ENCODE peak calls at places on chromosomes 1 and 21, in nine cellular contexts. K is esophagus muscularis mucosa, D is ovary, E is lower leg skin, R is IMR-90, W is tibial nerve, J is H54, I is endothelial cell of umbilical vein, N is stomach. Q is an unnamed sample.

GRCh38 chr1:200665851-200666250 is 3.9 kb downstream of the DDX59 start:
- DNase-seq in K (no peak), D (no peak), E (no peak), R (no peak), W (no peak), J (no peak), I (peak), N (no peak), Q (no peak)

GRCh38 chr1:152983743-152984142 is at the start of gene SPRR1A:
- DNase-seq in K (peak), D (no peak), E (no peak), R (no peak), W (no peak), J (no peak), I (no peak), N (no peak), Q (no peak)

GRCh38 chr1:178031856-178032320 is 62.0 kb upstream of the RASAL2 start:
- DNase-seq in K (peak), D (peak), E (peak), R (peak), W (peak), J (peak), I (peak), N (peak), Q (peak)

GRCh38 chr1:172054172-172054571 is 212.9 kb downstream of the DNM3 start:
- DNase-seq in K (no peak), D (no peak), E (no peak), R (no peak), W (no peak), J (no peak), I (no peak), N (no peak), Q (no peak)

GRCh38 chr21:19695796-19696195 is 1292.2 kb upstream of the TMPRSS15 start:
- DNase-seq in K (no peak), D (no peak), E (no peak), R (no peak), W (no peak), J (no peak), I (no peak), N (no peak), Q (no peak)

GRCh38 chr1:52168373-52169080 is 26.6 kb downstream of the ZFYVE9 start:
- DNase-seq in K (no peak), D (no peak), E (no peak), R (no peak), W (no peak), J (no peak), I (no peak), N (no peak), Q (no peak)

GRCh38 chr1:3898994-3899775 is 887 bp downstream of the C1orf174 start:
- DNase-seq in K (no peak), D (no peak), E (peak), R (no peak), W (no peak), J (peak), I (peak), N (no peak), Q (no peak)

GRCh38 chr1:151311589-151312331 is 15.5 kb downstream of the PI4KB start:
- DNase-seq in K (peak), D (peak), E (peak), R (peak), W (peak), J (peak), I (peak), N (peak), Q (no peak)

GRCh38 chr1:210250665-210250997 is 18.0 kb downstream of the SERTAD4 start:
- DNase-seq in K (no peak), D (no peak), E (no peak), R (no peak), W (no peak), J (peak), I (peak), N (peak), Q (no peak)

GRCh38 chr1:198623920-198624647 is 14.8 kb upstream of the PTPRC start:
- DNase-seq in K (no peak), D (no peak), E (no peak), R (peak), W (no peak), J (no peak), I (no peak), N (no peak), Q (no peak)

GRCh38 chr1:198622532-198623218 is 16.2 kb upstream of the PTPRC start:
- DNase-seq in K (no peak), D (no peak), E (no peak), R (no peak), W (no peak), J (no peak), I (no peak), N (no peak), Q (no peak)

GRCh38 chr1:198620198-198620597 is 18.6 kb upstream of the PTPRC start:
- DNase-seq in K (no peak), D (no peak), E (no peak), R (no peak), W (no peak), J (no peak), I (no peak), N (no peak), Q (no peak)

GRCh38 chr1:198619375-198620140 is 19.3 kb upstream of the PTPRC start:
- DNase-seq in K (no peak), D (no peak), E (no peak), R (no peak), W (no peak), J (no peak), I (no peak), N (no peak), Q (no peak)

DNA sequence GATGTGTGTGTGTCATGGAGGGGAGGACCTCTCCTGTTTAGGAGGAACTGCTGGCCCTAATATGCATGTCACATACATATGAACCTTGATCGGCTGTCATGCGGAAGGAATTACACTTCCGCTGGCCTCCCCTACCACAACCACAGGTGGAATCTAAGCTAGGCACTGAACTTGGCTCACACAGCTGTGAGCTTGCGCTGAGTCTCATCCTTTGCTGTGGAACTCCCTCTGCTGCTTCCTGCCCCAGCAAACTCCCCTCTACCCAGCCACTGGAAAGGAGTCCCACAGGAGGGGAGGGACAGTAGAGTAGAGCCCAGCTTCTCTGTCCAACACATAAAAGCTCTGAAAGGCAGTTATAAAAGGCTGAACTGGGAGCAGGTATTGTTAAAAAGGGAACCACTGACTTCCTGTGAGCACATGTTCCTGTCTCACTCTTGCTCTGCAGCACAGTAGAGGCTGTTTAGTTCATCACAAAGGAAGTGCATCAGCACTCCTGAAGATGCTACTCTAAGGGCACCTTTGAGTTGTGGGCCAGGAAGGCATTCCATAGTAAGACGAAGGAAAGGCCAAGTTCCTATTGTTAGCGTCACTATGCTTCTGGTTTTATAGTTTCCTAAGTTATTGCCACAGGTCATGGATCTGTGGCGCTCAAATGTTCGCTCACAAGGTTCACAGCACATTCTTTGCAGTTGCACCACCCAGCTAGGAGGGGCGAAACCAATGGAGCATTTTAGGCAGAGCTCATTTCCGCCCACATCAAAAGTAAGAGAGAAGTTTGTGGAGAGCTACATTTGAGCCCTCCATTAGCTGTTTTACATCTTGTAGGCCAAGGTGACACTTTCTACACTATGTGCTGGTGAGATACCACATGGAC is 17.7 kb upstream of the PTPRC start:
- DNase-seq in K (no peak), D (no peak), E (no peak), R (no peak), W (no peak), J (no peak), I (no peak), N (no peak), Q (no peak)
- TF ChIP-seq POLR2A in K (no peak), D (no peak), E (no peak), R (no peak), W (no peak), J (no peak), I (no peak), N (no peak), Q (no peak)

GRCh38 chr1:16181887-16182719 is 26.2 kb upstream of the EPHA2 start:
- DNase-seq in K (peak), D (peak), E (peak), R (peak), W (peak), J (peak), I (peak), N (peak), Q (peak)
- TF ChIP-seq POLR2A in K (no peak), D (peak), E (no peak), R (no peak), W (no peak), J (no peak), I (peak), N (no peak), Q (no peak)

DNA sequence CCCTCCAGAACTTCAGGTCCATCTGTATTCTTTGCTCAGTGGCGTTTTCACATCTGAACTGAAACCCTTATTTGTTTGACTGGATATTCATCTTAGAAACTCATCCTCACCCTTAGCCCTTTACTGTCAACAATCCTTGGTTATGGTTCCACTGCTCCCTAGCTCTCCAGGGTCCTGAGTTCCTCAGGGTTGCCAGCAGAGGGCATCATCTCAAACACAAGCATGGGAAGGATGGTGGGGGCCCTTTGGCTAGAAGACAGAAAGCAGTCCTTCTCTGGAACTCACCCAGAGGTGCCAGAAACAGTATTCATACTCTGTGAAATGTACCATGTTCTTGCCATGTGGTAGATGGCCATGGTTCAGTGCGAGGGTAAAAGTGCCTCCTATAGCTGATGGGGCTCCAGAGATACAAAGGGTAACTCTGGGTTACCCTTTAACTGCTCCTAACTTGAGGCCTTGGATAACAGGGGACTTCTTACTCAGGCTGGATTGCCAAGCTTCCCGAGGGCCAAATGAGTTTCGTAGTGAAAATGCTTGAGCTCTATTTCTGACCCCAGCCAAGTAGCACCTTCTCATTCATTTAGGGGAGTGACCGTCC is 11.3 kb downstream of the NCSTN start:
- DNase-seq in K (no peak), D (no peak), E (no peak), R (peak), W (no peak), J (no peak), I (no peak), N (no peak), Q (no peak)
- TF ChIP-seq POLR2A in K (no peak), D (no peak), E (no peak), R (no peak), W (no peak), J (no peak), I (no peak), N (no peak), Q (no peak)

GRCh38 chr1:67890862-67891261 is 57.6 kb upstream of the GNG12 start:
- DNase-seq in K (no peak), D (no peak), E (no peak), R (no peak), W (no peak), J (no peak), I (no peak), N (no peak), Q (no peak)
- TF ChIP-seq POLR2A in K (no peak), D (no peak), E (no peak), R (no peak), W (no peak), J (no peak), I (no peak), N (no peak), Q (no peak)

GRCh38 chr1:117060441-117061317 is 553 bp downstream of the TTF2 start:
- DNase-seq in K (no peak), D (no peak), E (peak), R (peak), W (no peak), J (peak), I (peak), N (no peak), Q (no peak)
- TF ChIP-seq POLR2A in K (no peak), D (no peak), E (no peak), R (no peak), W (no peak), J (no peak), I (no peak), N (no peak), Q (no peak)

GRCh38 chr1:117611121-117611601 is 5.3 kb downstream of the TENT5C start:
- DNase-seq in K (no peak), D (no peak), E (no peak), R (no peak), W (no peak), J (no peak), I (no peak), N (no peak), Q (no peak)
- TF ChIP-seq POLR2A in K (no peak), D (no peak), E (no peak), R (no peak), W (no peak), J (no peak), I (no peak), N (no peak), Q (no peak)

GRCh38 chr1:206471415-206471801 is 1.1 kb downstream of the IKBKE start:
- DNase-seq in K (no peak), D (no peak), E (no peak), R (no peak), W (no peak), J (no peak), I (no peak), N (no peak), Q (no peak)
- TF ChIP-seq POLR2A in K (no peak), D (no peak), E (no peak), R (no peak), W (no peak), J (no peak), I (no peak), N (no peak), Q (no peak)

GRCh38 chr1:225888289-225888897 is 553 bp downstream of the LEFTY1 start:
- DNase-seq in K (no peak), D (no peak), E (no peak), R (no peak), W (no peak), J (no peak), I (no peak), N (no peak), Q (no peak)

GRCh38 chr1:225890346-225891228 is 1.6 kb upstream of the LEFTY1 start:
- DNase-seq in K (no peak), D (no peak), E (no peak), R (no peak), W (no peak), J (peak), I (no peak), N (no peak), Q (no peak)

GRCh38 chr1:225887030-225887314 is 2.0 kb downstream of the LEFTY1 start:
- DNase-seq in K (no peak), D (no peak), E (no peak), R (no peak), W (no peak), J (no peak), I (no peak), N (no peak), Q (no peak)

GRCh38 chr1:225889743-225890142 is 797 bp upstream of the LEFTY1 start:
- DNase-seq in K (no peak), D (no peak), E (no peak), R (no peak), W (no peak), J (no peak), I (no peak), N (no peak), Q (no peak)

GRCh38 chr1:225888898-225889690 is at the start of gene LEFTY1:
- DNase-seq in K (no peak), D (no peak), E (no peak), R (no peak), W (no peak), J (no peak), I (no peak), N (no peak), Q (no peak)
- TF ChIP-seq POLR2A in K (no peak), D (no peak), E (no peak), R (no peak), W (no peak), J (no peak), I (no peak), N (no peak), Q (no peak)

GRCh38 chr1:45205910-45206721 is at the start of gene ZSWIM5:
- DNase-seq in K (no peak), D (peak), E (no peak), R (peak), W (peak), J (peak), I (peak), N (peak), Q (peak)
- TF ChIP-seq POLR2A in K (no peak), D (peak), E (no peak), R (no peak), W (no peak), J (peak), I (no peak), N (no peak), Q (no peak)

GRCh38 chr1:192577145-192578140 is 1.9 kb downstream of the RGS1 start:
- DNase-seq in K (no peak), D (no peak), E (no peak), R (no peak), W (no peak), J (no peak), I (no peak), N (no peak), Q (no peak)

GRCh38 chr1:192579319-192579738 is 3.8 kb downstream of the RGS1 start:
- DNase-seq in K (no peak), D (no peak), E (no peak), R (peak), W (no peak), J (no peak), I (no peak), N (no peak), Q (no peak)

GRCh38 chr1:192578144-192578909 is 2.8 kb downstream of the RGS1 start:
- DNase-seq in K (no peak), D (no peak), E (no peak), R (no peak), W (no peak), J (no peak), I (no peak), N (no peak), Q (no peak)

GRCh38 chr1:192581131-192581927 is 5.8 kb downstream of the RGS1 start:
- DNase-seq in K (no peak), D (no peak), E (no peak), R (no peak), W (no peak), J (no peak), I (no peak), N (no peak), Q (no peak)

GRCh38 chr1:192580351-192580962 is 4.9 kb downstream of the RGS1 start:
- DNase-seq in K (no peak), D (no peak), E (no peak), R (peak), W (no peak), J (no peak), I (peak), N (no peak), Q (no peak)
- TF ChIP-seq POLR2A in K (no peak), D (no peak), E (no peak), R (no peak), W (no peak), J (no peak), I (no peak), N (no peak), Q (no peak)

Q was measured in suprapubic skin.